ENCODE peak calls at places on chromosome 7, in six cellular contexts. O, M, H, E, R and C are unnamed samples.

GRCh38 chr7:158829342-158830210 is at the start of gene ESYT2:
- DNase-seq in O (peak; percentile 98), M (peak; percentile 96), H (peak; percentile 95), E (peak; percentile 100), R (peak; percentile 100), C (peak; percentile 99)

GRCh38 chr7:19715499-19715898 is 6.7 kb upstream of the POLR1F start:
- DNase-seq in O (no peak), M (peak; percentile 25), H (no peak), E (no peak), R (no peak), C (no peak)

GRCh38 chr7:95737828-95738505 is 34.4 kb upstream of the DYNC1I1 start:
- DNase-seq in O (no peak), M (no peak), H (no peak), E (no peak), R (no peak), C (no peak)

GRCh38 chr7:142375710-142376313 is 118.0 kb upstream of the PRSS58 start:
- DNase-seq in O (no peak), M (peak; percentile 66), H (no peak), E (no peak), R (no peak), C (no peak)

GRCh38 chr7:123067814-123068213 is 72.3 kb upstream of the TAS2R16 start:
- DNase-seq in O (no peak), M (no peak), H (no peak), E (no peak), R (no peak), C (no peak)

GRCh38 chr7:37901890-37902524 is 14.6 kb downstream of the SFRP4 start:
- DNase-seq in O (no peak), M (peak; percentile 29), H (no peak), E (no peak), R (no peak), C (no peak)

GRCh38 chr7:89335490-89335889 is 540.0 kb upstream of the TEX47 start:
- DNase-seq in O (no peak), M (no peak), H (no peak), E (no peak), R (no peak), C (no peak)

GRCh38 chr7:123770378-123770777 is 21.6 kb upstream of the WASL start:
- DNase-seq in O (no peak), M (peak; percentile 97), H (no peak), E (no peak), R (no peak), C (no peak)

GRCh38 chr7:44131173-44132009 is 8.0 kb upstream of the POLD2 start:
- DNase-seq in O (no peak), M (peak; percentile 6), H (no peak), E (peak; percentile 20), R (peak; percentile 69), C (no peak)
- TF ChIP-seq CTCF in O (peak; percentile 58), M (peak; percentile 58), H (no peak), E (peak; percentile 56), R (peak; percentile 81), C (no peak)

DNA sequence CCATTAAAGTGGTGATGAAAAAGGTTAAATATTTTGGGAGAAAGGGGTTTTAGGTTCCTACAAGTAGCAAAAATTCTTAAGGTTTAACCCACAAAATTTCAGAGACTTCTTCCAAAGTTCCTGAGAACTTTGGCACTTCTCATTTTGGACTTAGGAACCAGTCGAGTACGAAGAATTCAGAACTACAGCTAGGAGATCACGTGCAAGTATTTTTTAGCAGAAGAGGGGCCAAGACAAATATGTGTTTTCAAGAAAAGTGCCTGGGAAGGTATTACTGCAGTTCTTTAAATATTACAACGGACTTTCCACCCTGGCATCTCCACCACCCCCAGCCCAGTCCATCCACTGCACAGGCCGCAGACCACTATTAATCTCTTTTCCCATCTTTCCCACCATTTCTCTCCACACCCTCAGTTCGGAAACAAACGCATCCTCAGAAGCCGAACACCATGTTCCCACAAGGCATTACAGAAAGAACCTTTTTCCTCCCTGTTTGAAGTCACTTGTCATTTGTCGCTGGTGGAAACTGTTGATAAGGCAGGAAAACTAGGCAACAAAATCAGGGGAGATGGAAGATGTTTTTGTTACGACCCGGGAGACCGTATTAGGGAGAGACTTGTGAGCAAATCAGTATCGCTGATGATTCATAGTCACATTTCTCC is 7.1 kb downstream of the INHBA start:
- DNase-seq in O (no peak), M (no peak), H (no peak), E (no peak), R (no peak), C (no peak)
- H3K27ac ChIP-seq in O (peak overlapping the region; percentile 39), M (peak overlapping the region; percentile 87), H (peak overlapping the region; percentile 79), E (peak overlapping the region; percentile 69), R (peak overlapping the region; percentile 11), C (peak overlapping the region; percentile 6)

DNA sequence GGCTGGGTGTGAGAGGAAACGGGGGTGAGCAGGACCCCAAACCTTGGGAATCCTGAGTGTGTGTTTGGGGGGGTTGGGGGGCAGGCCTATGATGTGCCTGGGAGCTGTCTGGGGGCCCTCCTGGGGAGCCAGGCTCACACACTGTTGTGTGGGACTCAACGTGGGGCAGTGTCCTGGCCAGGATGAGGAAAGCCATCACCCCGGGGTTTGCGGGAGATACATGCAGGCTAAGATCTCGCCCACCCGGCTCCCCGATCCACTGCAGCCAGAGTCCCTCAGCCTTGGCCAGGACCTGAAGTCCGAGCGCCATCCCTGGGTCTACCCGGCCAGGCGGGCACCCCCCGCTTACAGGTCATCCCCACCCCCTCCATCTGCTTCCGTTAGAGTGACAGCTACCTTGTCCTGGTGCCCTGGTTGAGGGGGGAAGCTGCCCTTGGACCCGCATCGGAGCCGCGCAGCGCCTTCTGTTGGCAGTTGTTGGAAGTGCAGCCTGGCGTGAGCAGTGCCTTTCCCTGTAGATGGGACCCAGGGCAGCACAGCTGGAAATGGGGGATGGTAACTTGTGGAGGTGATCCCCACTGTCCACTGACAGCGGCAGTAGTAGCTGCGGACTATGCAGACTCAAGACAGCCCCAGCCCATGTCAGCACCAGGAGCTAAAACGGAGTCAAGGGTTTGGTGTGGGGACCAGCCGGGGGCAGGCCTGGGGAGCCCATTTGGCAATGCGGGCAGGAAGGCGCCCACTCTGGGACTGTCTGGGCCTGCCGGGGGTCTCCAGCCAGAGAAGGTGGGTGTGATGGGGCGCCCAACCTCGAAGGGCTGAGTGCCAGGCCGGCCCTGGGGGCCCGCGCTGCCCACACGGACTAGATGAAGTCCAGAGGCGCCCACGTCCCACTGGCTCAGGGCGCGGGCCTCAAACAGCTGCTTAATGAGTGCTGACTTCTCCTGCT is 885.6 kb upstream of the ZNF722 start:
- DNase-seq in O (no peak), M (no peak), H (no peak), E (no peak), R (no peak), C (no peak)
- TF ChIP-seq CTCF in O (no peak), M (no peak), H (no peak), E (no peak), R (no peak), C (no peak)

GRCh38 chr7:92179393-92179924 is 517 bp upstream of the LRRD1 start:
- DNase-seq in O (no peak), M (no peak), H (peak; percentile 27), E (no peak), R (no peak), C (no peak)
- H3K27ac ChIP-seq in O (peak overlapping the region; percentile 81), M (no peak overlapping the region), H (peak overlapping the region; percentile 98), E (peak overlapping the region; percentile 84), R (peak overlapping the region; percentile 63), C (peak overlapping the region; percentile 80)